ENCODE peak calls at places on chromosome 18, in four cellular contexts. H, L, S and V are unnamed samples.

GRCh38 chr18:77067315-77068061 is 65.1 kb downstream of the MBP start:
- DNase-seq in H (peak; percentile 84), L (peak; percentile 74), S (peak; percentile 88), V (peak; percentile 91)

GRCh38 chr18:76672627-76673026 is 149.7 kb upstream of the ZNF236 start:
- DNase-seq in H (no peak), L (no peak), S (no peak), V (no peak)

GRCh38 chr18:5295231-5295920 is at the start of gene ZBTB14:
- DNase-seq in H (peak; percentile 76), L (peak; percentile 74), S (no peak), V (peak; percentile 81)

GRCh38 chr18:48805826-48806535 is 144.8 kb downstream of the SMAD7 start:
- DNase-seq in H (no peak), L (peak; percentile 10), S (no peak), V (no peak)

GRCh38 chr18:72206814-72207213 is 337.3 kb downstream of the CBLN2 start:
- DNase-seq in H (no peak), L (no peak), S (no peak), V (no peak)

GRCh38 chr18:59907660-59908059 is 7.9 kb downstream of the PMAIP1 start:
- DNase-seq in H (no peak), L (no peak), S (no peak), V (no peak)

GRCh38 chr18:77099501-77100370 is 32.8 kb downstream of the MBP start:
- DNase-seq in H (peak; percentile 57), L (no peak), S (no peak), V (no peak)

GRCh38 chr18:77206676-77207370 is 42.8 kb upstream of the GALR1 start:
- DNase-seq in H (no peak), L (no peak), S (no peak), V (no peak)

GRCh38 chr18:62521588-62521987 is 1.2 kb upstream of the ZCCHC2 start:
- DNase-seq in H (no peak), L (no peak), S (no peak), V (no peak)

GRCh38 chr18:28044036-28044435 is 132.9 kb downstream of the CDH2 start:
- DNase-seq in H (no peak), L (no peak), S (no peak), V (no peak)

DNA sequence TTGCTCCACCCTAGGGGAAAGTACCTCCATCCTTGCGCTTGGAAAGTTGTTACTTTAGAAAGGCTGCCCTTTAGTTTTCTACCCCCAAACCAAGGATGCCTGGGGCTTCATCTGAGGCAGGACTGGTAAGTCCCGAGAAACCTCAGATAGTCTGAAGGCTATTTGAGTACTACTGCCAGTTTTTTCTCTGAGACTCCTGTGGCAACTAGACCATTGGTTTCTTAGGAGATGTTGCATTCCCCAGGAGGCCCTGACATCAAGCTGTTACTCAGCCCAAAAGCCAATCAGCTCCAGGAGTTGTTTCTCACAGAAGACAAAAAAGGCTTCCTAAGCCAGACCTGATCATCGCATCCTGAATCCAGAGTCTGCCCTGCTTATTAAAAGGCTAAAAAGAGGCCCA is 67.2 kb downstream of the COLEC12 start:
- DNase-seq in H (no peak), L (no peak), S (no peak), V (no peak)
- TF ChIP-seq CTCF in H (no peak), L (no peak), S (no peak), V (no peak)

DNA sequence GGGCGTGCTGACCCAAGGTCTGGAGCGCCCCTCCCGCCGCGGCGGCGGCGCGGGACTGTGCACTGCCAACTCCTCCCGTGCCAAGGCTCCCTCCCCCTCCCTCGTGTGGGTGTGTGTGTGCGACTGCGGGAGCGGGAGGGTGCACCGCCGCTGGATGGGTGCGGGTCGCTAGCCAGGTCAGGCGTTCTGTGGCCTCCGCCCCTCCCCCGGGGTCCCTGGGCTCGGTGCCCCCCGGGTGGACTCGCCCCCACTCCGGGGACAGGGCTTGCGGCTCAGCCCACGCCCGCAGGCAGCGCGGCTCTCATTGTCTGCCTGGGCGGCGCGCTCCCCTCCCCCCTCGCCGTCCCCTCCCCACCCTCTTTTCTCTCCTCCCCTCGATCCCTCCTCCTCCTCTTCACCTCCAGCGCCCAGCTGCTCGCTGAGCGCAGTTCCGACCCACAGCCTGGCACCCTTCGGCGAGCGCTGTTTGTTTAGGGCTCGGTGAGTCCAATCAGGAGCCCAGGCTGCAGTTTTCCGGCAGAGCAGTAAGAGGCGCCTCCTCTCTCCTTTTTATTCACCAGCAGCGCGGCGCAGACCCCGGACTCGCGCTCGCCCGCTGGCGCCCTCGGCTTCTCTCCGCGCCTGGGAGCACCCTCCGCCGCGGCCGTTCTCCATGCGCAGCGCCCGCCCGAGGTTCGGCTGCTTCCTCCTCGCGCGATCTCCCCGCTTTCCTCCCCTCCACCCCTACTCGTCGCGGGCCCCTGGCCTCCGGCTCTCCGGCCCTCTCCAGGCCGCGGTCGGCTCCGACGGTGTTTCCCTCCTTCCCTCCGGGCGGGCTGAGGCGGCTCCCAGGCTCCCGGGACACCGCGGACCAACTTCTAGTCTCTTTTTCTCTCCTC is at the start of gene GATA6:
- DNase-seq in H (peak; percentile 63), L (no peak), S (peak; percentile 77), V (peak; percentile 94)
- TF ChIP-seq CTCF in H (peak; percentile 7), L (peak; percentile 38), S (peak; percentile 45), V (no peak)

DNA sequence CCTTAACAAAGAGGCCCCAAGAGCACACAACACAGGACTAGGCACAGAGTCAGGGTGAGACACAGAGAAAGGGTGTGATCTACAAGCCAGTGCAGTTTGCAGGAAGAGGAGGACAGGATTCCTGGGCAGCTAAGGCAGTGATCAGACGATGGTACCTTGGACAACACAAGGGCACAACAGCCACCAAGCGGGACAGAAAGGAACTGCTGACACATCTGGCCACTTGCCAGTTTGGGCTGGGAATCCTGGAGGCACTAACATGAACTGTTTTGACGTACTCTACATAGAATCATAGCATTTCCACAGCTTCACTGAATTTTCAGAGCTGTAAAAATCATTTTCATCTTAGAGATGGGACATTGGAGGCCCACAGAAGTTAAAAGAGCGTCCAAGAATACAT is 221.5 kb upstream of the SLC35G4 start:
- DNase-seq in H (peak; percentile 73), L (no peak), S (no peak), V (peak; percentile 76)
- TF ChIP-seq CTCF in H (peak; percentile 46), L (no peak), S (peak; percentile 29), V (peak; percentile 49)

DNA sequence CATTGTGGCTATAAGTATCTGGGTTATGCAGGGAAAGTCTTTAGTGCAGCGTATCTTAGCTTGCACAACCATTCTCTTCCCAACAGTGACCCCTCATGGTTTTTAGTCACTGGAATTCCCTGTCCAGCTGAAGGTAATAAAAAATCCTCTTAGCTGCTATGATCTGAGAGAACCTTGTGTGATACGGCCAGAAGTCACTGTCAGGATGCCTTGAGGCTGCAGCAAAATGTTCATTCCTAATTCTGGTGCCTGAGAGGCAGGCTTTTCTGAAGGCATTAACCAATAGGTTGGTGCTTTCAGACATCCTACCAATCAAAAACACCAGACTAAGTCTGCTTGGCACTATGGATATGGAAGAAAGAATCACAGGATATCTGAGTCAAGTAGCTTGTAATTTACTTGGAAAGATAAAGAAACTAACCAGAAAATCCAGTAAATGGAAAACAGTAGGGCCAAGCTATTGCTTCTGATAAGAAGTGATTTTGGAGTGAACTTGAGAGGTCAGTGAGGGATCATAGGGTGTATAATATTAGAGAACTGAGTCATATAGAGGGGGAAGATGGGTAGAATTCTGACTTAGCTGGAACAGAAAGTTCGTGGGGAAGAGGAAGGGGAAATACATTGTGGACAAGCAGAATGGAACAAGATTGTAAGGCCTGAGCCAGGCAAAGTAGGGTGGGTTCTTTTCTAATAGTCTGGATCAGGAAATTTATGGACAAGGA is 89.0 kb upstream of the SLC14A2 start:
- DNase-seq in H (no peak), L (no peak), S (no peak), V (no peak)
- TF ChIP-seq CTCF in H (no peak), L (no peak), S (no peak), V (no peak)

GRCh38 chr18:25915907-25916306 is 174.5 kb downstream of the SS18 start:
- DNase-seq in H (no peak), L (no peak), S (no peak), V (no peak)
- TF ChIP-seq CTCF in H (peak; percentile 22), L (no peak), S (no peak), V (no peak)

GRCh38 chr18:56789004-56789888 is 138.1 kb downstream of the WDR7 start:
- DNase-seq in H (peak; percentile 48), L (no peak), S (no peak), V (peak; percentile 26)
- TF ChIP-seq CTCF in H (peak; percentile 49), L (peak; percentile 47), S (peak; percentile 42), V (peak; percentile 54)

DNA sequence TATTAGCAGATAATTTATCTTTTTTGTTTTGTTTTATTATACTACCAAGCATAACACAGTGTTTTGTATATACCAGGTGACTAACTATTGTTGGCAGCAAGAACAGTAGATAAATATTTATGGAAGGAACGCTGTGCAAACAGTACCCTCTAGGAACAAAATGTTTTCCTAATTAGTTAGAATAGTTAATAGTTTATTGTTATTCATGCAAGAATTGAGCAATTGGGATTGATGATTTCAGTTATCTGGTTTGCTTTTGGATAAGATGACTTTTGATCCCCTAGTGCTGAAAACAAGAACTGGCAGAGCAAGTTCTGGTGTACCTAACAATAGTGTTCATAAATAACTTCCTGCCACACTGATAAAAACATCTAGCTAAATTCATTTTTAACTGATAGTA is 323.3 kb downstream of the TGIF1 start:
- DNase-seq in H (no peak), L (no peak), S (peak; percentile 52), V (no peak)
- TF ChIP-seq CTCF in H (no peak), L (no peak), S (peak; percentile 20), V (peak; percentile 27)

DNA sequence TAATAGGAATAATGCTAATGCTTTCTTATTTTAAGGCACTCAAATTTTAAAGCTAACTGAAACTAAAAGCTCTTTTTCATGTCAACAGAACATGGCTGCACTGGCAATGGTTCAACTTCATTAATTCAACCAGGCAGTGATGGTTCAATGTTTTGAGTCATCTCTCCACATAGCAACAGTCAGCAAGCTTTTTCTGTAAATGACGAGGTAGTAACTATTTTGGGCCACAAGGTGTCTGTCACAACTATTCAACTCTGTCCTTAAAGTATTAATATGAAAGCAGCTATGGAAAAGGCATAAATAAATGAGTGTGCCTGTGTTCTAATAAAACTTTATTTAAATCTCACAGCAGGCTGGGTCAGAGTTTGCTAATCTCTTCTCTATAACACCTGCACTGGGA is 1425.6 kb upstream of the PIK3C3 start:
- DNase-seq in H (no peak), L (no peak), S (no peak), V (no peak)
- TF ChIP-seq CTCF in H (no peak), L (no peak), S (peak; percentile 22), V (no peak)

GRCh38 chr18:25672490-25672889 is 320.5 kb upstream of the ZNF521 start:
- DNase-seq in H (no peak), L (no peak), S (no peak), V (no peak)
- TF ChIP-seq CTCF in H (peak; percentile 16), L (no peak), S (no peak), V (no peak)